ENCODE peak calls at places on chromosomes 4 and X, in ten cellular contexts. T, E, H, N, Z, K, V, P, M and A are unnamed samples.

GRCh38 chr4:88008133-88008621 is 742 bp downstream of the PKD2 start:
- DNase-seq in T (no peak), E (peak; percentile 21), H (peak; percentile 28), N (peak; percentile 71), Z (peak; percentile 18), K (peak; percentile 77), V (peak; percentile 30), P (no peak), M (peak; percentile 58), A (peak; percentile 72)

GRCh38 chr4:113325876-113326615 is 276.6 kb downstream of the ANK2 start:
- DNase-seq in T (no peak), E (peak; percentile 52), H (no peak), N (no peak), Z (no peak), K (no peak), V (no peak), P (no peak), M (no peak), A (no peak)

GRCh38 chr4:169662226-169662625 is 41.8 kb downstream of the CLCN3 start:
- DNase-seq in T (no peak), E (no peak), H (no peak), N (no peak), Z (no peak), K (no peak), V (no peak), P (no peak), M (no peak), A (no peak)

GRCh38 chr4:57081651-57082349 is 28.4 kb downstream of the IGFBP7 start:
- DNase-seq in T (no peak), E (no peak), H (no peak), N (no peak), Z (no peak), K (no peak), V (no peak), P (no peak), M (no peak), A (no peak)

GRCh38 chr4:94344457-94344856 is 1.8 kb upstream of the HPGDS start:
- DNase-seq in T (no peak), E (no peak), H (no peak), N (no peak), Z (no peak), K (no peak), V (no peak), P (no peak), M (no peak), A (no peak)

GRCh38 chrX:275967-276587 is 5.1 kb upstream of the PLCXD1 start:
- DNase-seq in T (peak; percentile 76), E (peak; percentile 45), H (peak; percentile 66), N (peak; percentile 88), Z (no peak), K (peak; percentile 73), V (peak; percentile 85), P (no peak), M (peak; percentile 52), A (peak; percentile 88)

GRCh38 chr4:38082424-38083374 is 122.5 kb downstream of the PTTG2 start:
- DNase-seq in T (no peak), E (no peak), H (peak; percentile 78), N (no peak), Z (peak; percentile 30), K (no peak), V (no peak), P (no peak), M (no peak), A (no peak)

GRCh38 chr4:110970642-110971041 is 347.8 kb upstream of the PITX2 start:
- DNase-seq in T (no peak), E (peak; percentile 14), H (peak; percentile 66), N (no peak), Z (peak; percentile 40), K (peak; percentile 69), V (peak; percentile 82), P (peak; percentile 52), M (peak; percentile 69), A (peak; percentile 29)

GRCh38 chrX:23483396-23483795 is 148.7 kb downstream of the PTCHD1 start:
- DNase-seq in T (no peak), E (no peak), H (no peak), N (no peak), Z (no peak), K (no peak), V (no peak), P (no peak), M (no peak), A (no peak)

GRCh38 chrX:70436380-70436779 is 8.3 kb upstream of the DLG3 start:
- DNase-seq in T (no peak), E (peak; percentile 49), H (no peak), N (no peak), Z (no peak), K (peak; percentile 66), V (no peak), P (no peak), M (peak; percentile 31), A (no peak)

GRCh38 chrX:16039363-16039762 is 84.0 kb upstream of the GRPR start:
- DNase-seq in T (no peak), E (no peak), H (no peak), N (no peak), Z (no peak), K (no peak), V (no peak), P (no peak), M (no peak), A (no peak)

GRCh38 chr4:1318488-1319213 is 28.4 kb upstream of the UVSSA start:
- DNase-seq in T (no peak), E (peak; percentile 30), H (no peak), N (no peak), Z (no peak), K (no peak), V (peak; percentile 31), P (no peak), M (peak; percentile 22), A (no peak)

GRCh38 chrX:119552508-119552907 is 12.7 kb downstream of the STEEP1 start:
- DNase-seq in T (no peak), E (no peak), H (peak; percentile 47), N (no peak), Z (peak; percentile 18), K (no peak), V (no peak), P (no peak), M (no peak), A (no peak)

GRCh38 chr4:143438710-143439109 is 74.8 kb upstream of the SMARCA5 start:
- DNase-seq in T (no peak), E (no peak), H (no peak), N (no peak), Z (no peak), K (no peak), V (no peak), P (no peak), M (no peak), A (no peak)

GRCh38 chr4:82989567-82990429 is 20.8 kb downstream of the LIN54 start:
- DNase-seq in T (no peak), E (peak; percentile 39), H (no peak), N (no peak), Z (no peak), K (no peak), V (no peak), P (no peak), M (no peak), A (peak; percentile 53)

DNA sequence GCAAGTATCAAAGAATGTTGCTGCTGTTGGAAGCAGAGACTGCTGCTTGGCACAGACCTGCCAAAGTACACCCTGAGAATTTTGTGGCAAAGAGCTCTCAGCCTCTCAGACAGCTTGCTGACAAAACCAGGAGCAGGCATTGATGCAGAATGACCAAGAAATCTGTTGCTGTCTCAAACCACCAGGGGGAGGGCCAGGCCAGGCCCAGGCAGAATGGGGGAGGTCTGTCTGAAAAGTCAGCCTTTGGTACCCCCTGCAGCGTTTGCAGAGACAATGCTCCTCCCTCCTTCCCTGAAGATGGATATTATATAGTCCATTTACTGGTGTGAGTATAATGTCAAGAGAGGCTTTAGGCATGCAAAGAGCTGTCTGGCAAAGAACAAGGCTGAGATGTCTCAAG is 52.9 kb upstream of the TRPC5OS start:
- DNase-seq in T (no peak), E (no peak), H (no peak), N (no peak), Z (peak; percentile 2), K (peak; percentile 55), V (no peak), P (no peak), M (peak; percentile 47), A (peak; percentile 2)
- TF ChIP-seq CTCF in T (no peak), E (no peak), H (no peak), N (no peak), Z (peak; percentile 13), K (peak; percentile 5), V (no peak), P (no peak), M (peak; percentile 52), A (no peak)

GRCh38 chrX:155242300-155242699 is 22.0 kb downstream of the RAB39B start:
- DNase-seq in T (no peak), E (no peak), H (no peak), N (no peak), Z (no peak), K (no peak), V (no peak), P (no peak), M (no peak), A (no peak)

GRCh38 chrX:155251391-155251790 is 12.9 kb downstream of the RAB39B start:
- DNase-seq in T (no peak), E (no peak), H (no peak), N (no peak), Z (no peak), K (no peak), V (no peak), P (no peak), M (no peak), A (no peak)

GRCh38 chrX:155247497-155247896 is 16.8 kb downstream of the RAB39B start:
- DNase-seq in T (no peak), E (no peak), H (no peak), N (no peak), Z (no peak), K (no peak), V (no peak), P (no peak), M (no peak), A (no peak)

DNA sequence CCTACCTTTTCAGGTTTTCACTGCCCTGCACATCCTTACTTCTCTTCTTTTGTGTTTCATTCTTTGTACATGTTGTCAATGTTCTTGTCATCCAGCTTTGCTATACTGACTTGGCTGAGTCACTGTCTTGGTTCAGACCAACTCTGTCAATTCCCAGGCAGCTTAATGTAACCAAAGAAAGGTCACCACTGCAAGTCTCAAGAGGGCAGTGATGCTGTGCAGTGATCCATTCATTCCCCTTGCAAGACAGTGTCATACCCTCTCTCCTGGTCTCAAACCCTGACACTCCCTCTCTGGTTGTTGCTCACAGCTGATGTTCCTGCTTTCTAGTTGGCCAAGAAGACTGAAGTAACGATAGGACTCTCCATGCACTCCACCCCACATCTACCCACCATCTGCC is 17.5 kb downstream of the RAB39B start:
- DNase-seq in T (no peak), E (no peak), H (no peak), N (no peak), Z (no peak), K (no peak), V (no peak), P (no peak), M (no peak), A (no peak)
- TF ChIP-seq CTCF in T (no peak), E (no peak), H (no peak), N (no peak), Z (no peak), K (no peak), V (no peak), P (no peak), M (no peak), A (no peak)

GRCh38 chr4:108749119-108749518 is 13.7 kb downstream of the ETNPPL start:
- DNase-seq in T (no peak), E (no peak), H (no peak), N (no peak), Z (no peak), K (no peak), V (no peak), P (no peak), M (no peak), A (no peak)
- TF ChIP-seq CTCF in T (no peak), E (peak; percentile 8), H (no peak), N (no peak), Z (peak; percentile 49), K (no peak), V (no peak), P (peak; percentile 14), M (no peak), A (no peak)

GRCh38 chr4:90185416-90185815 is 58.2 kb downstream of the CCSER1 start:
- DNase-seq in T (no peak), E (no peak), H (no peak), N (no peak), Z (no peak), K (no peak), V (no peak), P (no peak), M (no peak), A (no peak)
- TF ChIP-seq CTCF in T (no peak), E (no peak), H (no peak), N (no peak), Z (no peak), K (no peak), V (no peak), P (no peak), M (no peak), A (no peak)